ENCODE peak calls at places on chromosomes 6 and 20, in four cellular contexts. W, K, X and Q are unnamed samples.

GRCh38 chr6:143112837-143113236 is 52.1 kb downstream of the AIG1 start:
- DNase-seq in K (no peak), W (no peak), X (no peak), Q (no peak)

GRCh38 chr6:166360243-166361079 is 18.1 kb upstream of the SFT2D1 start:
- DNase-seq in W (no peak), X (no peak), K (peak; percentile 71), Q (peak; percentile 74)

GRCh38 chr20:63574156-63574828 is at the start of gene HELZ2:
- DNase-seq in K (peak; percentile 62), W (peak; percentile 84), X (peak; percentile 78), Q (peak; percentile 63)

GRCh38 chr6:43608310-43608763 is 20.7 kb downstream of the GTPBP2 start:
- DNase-seq in X (peak; percentile 86), K (peak; percentile 84), W (peak; percentile 52), Q (peak; percentile 91)

GRCh38 chr6:33276581-33276863 is 401 bp upstream of the B3GALT4 start:
- DNase-seq in X (no peak), W (no peak), K (no peak), Q (no peak)

GRCh38 chr6:83536034-83536646 is 23.8 kb downstream of the PRSS35 start:
- DNase-seq in K (peak; percentile 35), W (peak; percentile 41), X (peak; percentile 69), Q (peak; percentile 76)

GRCh38 chr20:4483481-4483880 is 238.2 kb upstream of the PRND start:
- DNase-seq in X (no peak), W (no peak), K (peak; percentile 43), Q (peak; percentile 70)

GRCh38 chr20:45011108-45011526 is 44.8 kb downstream of the STK4 start:
- DNase-seq in W (peak; percentile 19), X (peak; percentile 66), K (peak; percentile 80), Q (peak; percentile 83)

GRCh38 chr20:2955257-2955950 is 82.1 kb downstream of the PTPRA start:
- DNase-seq in X (no peak), K (no peak), W (no peak), Q (peak; percentile 16)

GRCh38 chr6:79078057-79078969 is at the start of gene PHIP:
- DNase-seq in K (peak; percentile 99), W (peak; percentile 87), X (peak; percentile 94), Q (peak; percentile 99)

GRCh38 chr6:4613795-4614194 is 162.4 kb upstream of the CDYL start:
- DNase-seq in X (no peak), W (no peak), K (no peak), Q (no peak)

GRCh38 chr6:47168176-47168575 is 126.0 kb upstream of the ADGRF1 start:
- DNase-seq in K (peak; percentile 97), W (no peak), X (no peak), Q (peak; percentile 96)

GRCh38 chr6:130118236-130118635 is 99.9 kb downstream of the L3MBTL3 start:
- DNase-seq in K (no peak), W (no peak), X (no peak), Q (no peak)

GRCh38 chr6:139257291-139257690 is 34.5 kb downstream of the TXLNB start:
- DNase-seq in K (no peak), X (no peak), W (no peak), Q (no peak)

GRCh38 chr6:133697666-133698065 is 191.2 kb upstream of the TCF21 start:
- DNase-seq in K (peak; percentile 72), W (no peak), X (no peak), Q (peak; percentile 92)

GRCh38 chr6:73694711-73695411 is 1.1 kb upstream of the CD109 start:
- DNase-seq in X (no peak), K (peak; percentile 73), W (no peak), Q (peak; percentile 57)

GRCh38 chr20:2900845-2901592 is 27.7 kb downstream of the PTPRA start:
- DNase-seq in W (no peak), X (peak; percentile 3), K (no peak), Q (no peak)

GRCh38 chr20:37657924-37658800 is 35.7 kb upstream of the CTNNBL1 start:
- DNase-seq in K (no peak), W (no peak), X (no peak), Q (no peak)

GRCh38 chr6:50831216-50831615 is 12.5 kb downstream of the TFAP2B start:
- DNase-seq in K (no peak), X (no peak), W (no peak), Q (no peak)

GRCh38 chr20:64131406-64131805 is 24.0 kb upstream of the NPBWR2 start:
- DNase-seq in X (no peak), W (no peak), K (no peak), Q (peak; percentile 24)

GRCh38 chr6:129030231-129030630 is 147.3 kb downstream of the LAMA2 start:
- DNase-seq in X (no peak), K (no peak), W (no peak), Q (peak; percentile 13)

GRCh38 chr20:41592516-41593192 is 25.5 kb downstream of the CHD6 start:
- DNase-seq in K (no peak), X (no peak), W (no peak), Q (no peak)
- TF ChIP-seq CTCF in K (no peak), X (no peak), W (no peak), Q (no peak)

GRCh38 chr6:68196645-68197044 is 438.4 kb upstream of the ADGRB3 start:
- DNase-seq in K (peak; percentile 31), W (no peak), X (no peak), Q (peak; percentile 64)
- TF ChIP-seq CTCF in K (peak; percentile 10), W (no peak), X (no peak), Q (peak; percentile 35)

GRCh38 chr6:27442932-27443331 is 30.0 kb downstream of the ZNF184 start:
- DNase-seq in X (no peak), W (no peak), K (no peak), Q (no peak)

GRCh38 chr6:27441001-27441400 is 31.9 kb downstream of the ZNF184 start:
- DNase-seq in K (no peak), X (no peak), W (no peak), Q (peak; percentile 23)

GRCh38 chr6:27433714-27434113 is 39.2 kb downstream of the ZNF184 start:
- DNase-seq in K (no peak), X (no peak), W (no peak), Q (no peak)

GRCh38 chr6:27439371-27439770 is 33.5 kb downstream of the ZNF184 start:
- DNase-seq in K (no peak), X (no peak), W (no peak), Q (no peak)
- TF ChIP-seq CTCF in K (no peak), X (no peak), W (no peak), Q (no peak)

DNA sequence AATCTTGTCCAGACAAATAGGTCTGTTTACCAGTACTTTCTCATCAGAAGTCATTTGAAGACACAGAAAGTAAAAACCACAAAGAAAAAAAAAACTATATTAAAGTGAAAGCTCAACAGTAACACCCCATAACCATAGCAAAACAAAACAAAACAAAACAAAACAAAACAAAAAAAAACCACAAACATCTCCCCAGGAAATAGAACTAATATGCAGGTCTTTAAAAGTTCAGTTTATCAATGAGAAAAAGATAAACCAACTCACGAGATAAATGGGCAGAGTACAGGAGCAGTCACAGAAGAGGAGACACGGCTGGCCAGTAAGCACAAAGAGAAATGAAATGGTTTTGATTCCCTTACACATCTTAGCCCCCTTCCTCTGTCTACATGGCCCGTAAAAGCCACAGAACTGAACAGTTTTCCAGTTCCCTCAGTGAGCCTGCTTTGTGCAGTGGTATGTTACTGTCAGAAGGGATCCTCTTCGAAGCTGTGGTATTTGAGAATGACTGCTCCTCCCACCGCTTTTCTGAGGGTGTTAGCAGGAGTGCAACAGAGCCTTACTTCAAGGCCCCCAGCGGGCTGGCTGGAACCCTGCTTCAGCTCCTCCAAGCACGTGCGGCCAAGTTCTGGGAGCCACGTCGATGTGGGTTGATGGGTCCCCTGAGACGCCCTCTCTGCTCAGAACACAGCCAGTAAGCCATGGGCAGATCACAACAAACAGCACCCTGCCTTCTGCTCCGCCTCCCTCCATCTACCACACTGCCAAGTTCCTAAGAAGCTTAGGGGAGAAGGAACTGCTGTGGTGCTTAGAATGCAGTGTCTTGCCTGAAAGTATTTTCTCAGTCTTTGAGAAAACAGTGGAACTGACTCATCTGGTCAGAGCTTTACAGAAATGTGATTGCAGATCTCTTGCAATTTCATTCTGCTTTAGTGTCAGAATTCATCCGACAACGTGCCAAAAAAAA is 14.0 kb downstream of the UST start:
- DNase-seq in X (peak; percentile 30), W (no peak), K (peak; percentile 94), Q (peak; percentile 97)
- TF ChIP-seq CTCF in X (no peak), W (no peak), K (no peak), Q (no peak)

DNA sequence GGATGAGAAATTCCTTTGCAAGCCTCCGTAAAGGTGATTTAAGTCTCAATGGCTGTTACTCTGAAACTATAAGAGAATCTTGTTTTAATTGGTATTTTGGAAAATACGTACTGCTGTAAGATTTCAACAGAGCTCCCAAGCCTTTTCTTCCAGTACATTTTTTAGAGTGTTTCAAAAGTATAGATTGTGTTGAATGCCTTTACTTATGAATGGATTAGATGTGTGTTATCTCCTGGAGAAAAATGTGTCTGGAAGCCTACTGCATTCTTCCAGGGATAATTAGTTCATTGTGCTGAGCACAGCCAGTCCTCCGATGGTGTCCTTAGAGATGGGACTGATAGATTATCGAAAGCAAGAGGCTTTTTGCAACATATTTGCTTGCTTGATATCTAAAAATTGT is 114.2 kb downstream of the PLEKHG1 start:
- DNase-seq in K (no peak), X (no peak), W (no peak), Q (no peak)
- TF ChIP-seq CTCF in K (no peak), X (no peak), W (no peak), Q (no peak)